ENCODE peak calls at places on chromosomes 11 and 22, in five cellular contexts. A is stomach; S is CD4-positive, alpha-beta T cell; T is pancreas; N is heart left ventricle. G is an unnamed sample.

GRCh38 chr22:20656902-20657836 is 116.7 kb upstream of the SERPIND1 start:
- DNase-seq in A (no peak), S (no peak), T (no peak), N (no peak), G (no peak)

GRCh38 chr11:47955356-47955755 is 25.0 kb upstream of the PTPRJ start:
- DNase-seq in A (no peak), S (no peak), N (no peak), T (no peak), G (no peak)

GRCh38 chr22:30905696-30906341 is 62.8 kb downstream of the MORC2 start:
- DNase-seq in S (no peak), N (no peak), T (no peak), A (no peak), G (peak)

GRCh38 chr11:29312817-29313216 is 704.0 kb downstream of the KCNA4 start:
- DNase-seq in N (no peak), A (no peak), S (no peak), T (no peak), G (no peak)

GRCh38 chr11:56089697-56090096 is 3.4 kb upstream of the OR8I2 start:
- DNase-seq in N (no peak), T (no peak), A (no peak), S (no peak), G (no peak)

GRCh38 chr11:62665630-62666258 is 632 bp downstream of the CSKMT start:
- DNase-seq in A (peak), T (peak), N (peak), S (peak), G (peak)

GRCh38 chr11:124865181-124865901 is at the start of gene ROBO3:
- DNase-seq in T (no peak), N (peak), A (no peak), S (no peak), G (no peak)

GRCh38 chr11:82356316-82356715 is 377.3 kb downstream of the FAM181B start:
- DNase-seq in A (no peak), N (no peak), T (no peak), S (no peak), G (no peak)

GRCh38 chr22:22941831-22942510 is 54.4 kb downstream of the IGLL5 start:
- DNase-seq in N (no peak), T (peak), A (peak), S (peak), G (no peak)

GRCh38 chr11:101909087-101909486 is 5.7 kb upstream of the CEP126 start:
- DNase-seq in T (no peak), N (no peak), S (no peak), A (no peak), G (no peak)

GRCh38 chr22:47172771-47173534 is 410.5 kb downstream of the TBC1D22A start:
- DNase-seq in T (peak), N (no peak), A (no peak), S (peak), G (peak)

GRCh38 chr22:42905702-42906183 is 48.7 kb upstream of the ARFGAP3 start:
- DNase-seq in N (peak), T (peak), S (no peak), A (peak), G (no peak)

GRCh38 chr11:29773656-29774264 is 243.1 kb downstream of the KCNA4 start:
- DNase-seq in N (peak), T (no peak), A (no peak), S (no peak), G (no peak)

GRCh38 chr11:129190087-129190486 is 2.0 kb downstream of the ARHGAP32 start:
- DNase-seq in S (no peak), A (peak), T (no peak), N (no peak), G (no peak)

GRCh38 chr11:132054822-132055221 is 684.4 kb downstream of the NTM start:
- DNase-seq in S (no peak), T (no peak), N (no peak), A (no peak), G (no peak)

GRCh38 chr22:47592791-47593190 is 830.3 kb downstream of the TBC1D22A start:
- DNase-seq in S (no peak), A (peak), N (no peak), T (no peak), G (no peak)

GRCh38 chr11:23976776-23977380 is 520.0 kb upstream of the LUZP2 start:
- DNase-seq in S (no peak), N (no peak), A (no peak), T (no peak), G (no peak)

GRCh38 chr11:47257518-47258316 is at the start of gene NR1H3:
- DNase-seq in A (peak), N (peak), T (peak), S (no peak), G (no peak)

GRCh38 chr11:128766687-128767086 is 72.8 kb downstream of the FLI1 start:
- DNase-seq in N (no peak), A (no peak), S (no peak), T (no peak), G (no peak)

GRCh38 chr11:2801711-2802388 is 83.7 kb downstream of the CDKN1C start:
- DNase-seq in N (peak), S (peak), T (peak), A (peak), G (peak)

GRCh38 chr22:46079093-46079860 is 71.0 kb upstream of the PPARA start:
- DNase-seq in S (no peak), N (peak), T (no peak), A (peak), G (peak)

GRCh38 chr11:42901084-42901483 is 410.7 kb upstream of the API5 start:
- DNase-seq in N (no peak), A (no peak), S (no peak), T (no peak), G (no peak)

GRCh38 chr11:72583616-72584292 is 90.5 kb downstream of the PDE2A start:
- DNase-seq in T (no peak), S (no peak), N (no peak), A (no peak), G (no peak)

GRCh38 chr22:41914611-41915034 is 251 bp downstream of the SHISA8 start:
- DNase-seq in T (no peak), S (no peak), N (no peak), A (no peak), G (no peak)

GRCh38 chr11:75350122-75350742 is 1.2 kb downstream of the ARRB1 start:
- DNase-seq in S (no peak), N (no peak), T (no peak), A (no peak), G (no peak)
- TF ChIP-seq CTCF in S (peak), N (no peak), T (no peak), A (no peak), G (no peak)

GRCh38 chr11:117816151-117816741 is 8.3 kb downstream of the FXYD2 start:
- DNase-seq in S (no peak), T (peak), N (peak), A (no peak), G (no peak)
- H3K27ac ChIP-seq in S (peak), T (peak), N (no peak), A (peak), G (peak)

GRCh38 chr11:5288108-5288911 is 13.4 kb downstream of the OR51B4 start:
- DNase-seq in S (no peak), A (peak), N (no peak), T (no peak), G (no peak)

GRCh38 chr11:5289696-5290095 is 12.1 kb downstream of the OR51B4 start:
- DNase-seq in N (no peak), A (no peak), T (no peak), S (no peak), G (no peak)

GRCh38 chr11:5293028-5293427 is 8.7 kb downstream of the OR51B4 start:
- DNase-seq in A (no peak), S (no peak), T (no peak), N (no peak), G (no peak)

GRCh38 chr11:5288912-5289525 is 12.7 kb downstream of the OR51B4 start:
- DNase-seq in N (no peak), A (no peak), S (no peak), T (no peak), G (no peak)

GRCh38 chr11:5291207-5291838 is 10.4 kb downstream of the OR51B4 start:
- DNase-seq in T (no peak), N (no peak), A (no peak), S (no peak), G (no peak)
- TF ChIP-seq CTCF in T (no peak), N (no peak), A (peak), S (no peak), G (no peak)

DNA sequence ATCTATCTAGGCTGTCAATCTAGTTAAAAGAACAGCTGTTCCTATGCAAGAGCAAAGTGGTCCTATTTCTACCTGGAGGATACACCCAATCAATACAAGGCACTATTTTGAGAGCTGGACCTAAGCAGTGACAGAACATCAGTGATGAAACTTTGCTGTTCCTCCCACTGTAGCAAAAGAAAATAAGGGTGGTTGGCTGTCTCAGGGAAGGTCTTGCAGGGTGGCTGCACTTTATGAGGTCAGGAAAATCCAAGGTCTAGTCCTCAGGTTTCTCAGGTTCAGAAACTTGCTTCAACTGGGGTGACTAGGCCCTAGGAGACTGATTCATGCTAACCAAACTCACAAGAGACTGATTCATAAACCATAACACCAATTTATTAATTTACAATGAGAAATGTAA is 11.6 kb downstream of the CPSF7 start:
- DNase-seq in N (no peak), A (no peak), T (no peak), S (no peak), G (no peak)
- H3K27ac ChIP-seq in N (no peak), A (peak), T (no peak), S (no peak), G (no peak)

DNA sequence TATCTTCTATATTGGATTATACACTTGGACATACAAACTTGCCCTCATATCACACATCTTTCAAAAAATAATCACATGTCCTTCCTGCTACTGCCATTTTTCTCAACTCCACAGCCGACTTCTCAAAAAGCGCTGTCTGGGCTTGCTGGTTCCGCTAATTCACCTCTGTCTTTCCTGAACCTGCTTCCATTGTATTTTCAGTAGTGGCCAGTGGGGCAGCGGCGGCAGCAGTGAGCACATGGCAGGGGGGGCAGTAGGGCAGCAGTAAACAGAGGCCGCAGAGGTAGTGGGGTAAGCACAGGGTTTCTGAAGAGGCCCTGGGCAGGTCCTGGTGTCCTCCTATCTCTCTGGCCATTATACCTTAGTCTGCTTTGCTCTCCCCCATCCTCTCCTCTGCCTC is 126.3 kb downstream of the RRAS2 start:
- DNase-seq in A (no peak), N (no peak), S (no peak), T (no peak), G (no peak)
- TF ChIP-seq CTCF in A (no peak), N (no peak), S (no peak), T (no peak), G (no peak)

GRCh38 chr11:121696947-121697346 is 244.2 kb upstream of the SORL1-AS1 start:
- DNase-seq in T (no peak), S (no peak), N (no peak), A (no peak), G (no peak)
- H3K27ac ChIP-seq in T (peak), S (no peak), N (peak), A (no peak), G (peak)

DNA sequence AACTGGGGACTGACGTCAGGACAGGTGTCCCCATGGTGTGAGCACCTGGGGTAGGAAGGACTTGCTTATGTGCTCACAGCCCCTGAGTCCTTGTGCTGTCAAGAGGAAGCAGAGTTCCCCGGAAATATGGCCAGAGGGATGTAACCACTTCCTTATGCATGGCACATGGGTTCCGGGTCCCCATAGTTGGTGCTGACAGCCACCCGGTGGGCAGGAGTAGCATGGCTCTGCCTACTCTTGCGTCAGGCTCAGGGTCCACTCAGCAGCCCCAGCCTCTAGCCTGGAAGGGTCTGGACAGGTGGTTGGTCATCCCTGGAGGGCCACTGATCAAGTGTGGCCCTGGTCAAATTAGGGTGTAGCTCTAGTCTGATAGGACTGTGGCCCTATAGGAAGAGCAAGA is 42.8 kb upstream of the CCND1 start:
- DNase-seq in T (no peak), A (no peak), N (no peak), S (no peak), G (no peak)
- TF ChIP-seq CTCF in T (no peak), A (no peak), N (peak), S (no peak), G (no peak)

GRCh38 chr11:43922295-43922648 is 20.2 kb upstream of the C11orf96 start:
- DNase-seq in T (no peak), A (no peak), N (no peak), S (no peak), G (no peak)
- H3K27ac ChIP-seq in T (no peak), A (peak), N (no peak), S (no peak), G (peak)

DNA sequence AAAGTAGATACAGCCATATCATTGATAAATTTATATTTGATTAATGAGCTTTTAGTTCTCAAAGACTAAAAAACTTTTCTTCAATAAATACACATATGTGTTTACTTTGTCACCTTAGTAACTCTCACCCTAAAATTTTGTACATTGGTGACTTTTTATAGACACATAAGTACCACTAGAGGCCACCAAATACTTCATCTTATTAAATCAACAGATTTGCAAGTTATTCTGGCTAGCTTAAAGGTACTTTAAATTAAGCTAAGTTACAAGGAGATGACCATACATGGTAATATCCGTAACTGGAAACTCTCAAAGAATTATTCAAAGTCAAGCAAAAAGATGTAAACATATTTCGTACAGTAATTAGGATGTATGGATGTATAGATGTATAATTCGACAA is 112.2 kb downstream of the SBF2 start:
- DNase-seq in T (no peak), N (no peak), A (no peak), S (no peak), G (no peak)
- TF ChIP-seq CTCF in T (no peak), N (no peak), A (peak), S (no peak), G (no peak)